ENCODE peak calls at places on chromosomes 12 and 14, in seven cellular contexts. M is small intestine, X is aorta, P is NT2/D1, G is OCI-LY7, T is tibial artery, K is osteoblast. D is an unnamed sample.

GRCh38 chr12:14629832-14630688 is 62.4 kb upstream of the PLBD1 start:
- DNase-seq in P (peak; percentile 97), T (peak; percentile 83), G (peak; percentile 82), M (peak; percentile 79), X (peak; percentile 84), K (peak; percentile 50), D (peak; percentile 25)

GRCh38 chr12:95258146-95258545 is 40.5 kb downstream of the VEZT start:
- DNase-seq in X (no peak), P (no peak), T (no peak), G (no peak), M (no peak), K (no peak), D (no peak)

GRCh38 chr12:28327722-28328121 is 137.5 kb downstream of the CCDC91 start:
- DNase-seq in K (no peak), T (no peak), X (no peak), P (no peak), G (no peak), M (no peak), D (no peak)

GRCh38 chr12:19198272-19198671 is 68.7 kb downstream of the PLEKHA5 start:
- DNase-seq in T (no peak), P (peak; percentile 66), M (no peak), G (no peak), X (no peak), K (no peak), D (no peak)

GRCh38 chr14:104735830-104736642 is 12.0 kb downstream of the ADSS1 start:
- DNase-seq in T (peak; percentile 99), K (peak; percentile 97), G (no peak), P (no peak), X (peak; percentile 94), M (no peak), D (no peak)

GRCh38 chr14:27367345-27367744 is 769.5 kb upstream of the NOVA1 start:
- DNase-seq in X (no peak), G (no peak), T (no peak), M (no peak), K (no peak), P (no peak), D (no peak)

GRCh38 chr14:88168498-88169165 is 154.4 kb downstream of the KCNK10 start:
- DNase-seq in M (peak; percentile 71), X (no peak), K (peak; percentile 57), T (no peak), P (peak; percentile 38), G (peak; percentile 50), D (peak; percentile 38)

GRCh38 chr14:100004392-100004791 is 60.8 kb upstream of the EVL start:
- DNase-seq in K (no peak), X (no peak), P (peak; percentile 13), M (no peak), T (no peak), G (peak; percentile 43), D (peak; percentile 8)

GRCh38 chr12:100986595-100987547 is 192.3 kb downstream of the ANO4 start:
- DNase-seq in G (no peak), T (no peak), K (no peak), P (peak; percentile 39), M (no peak), X (no peak), D (no peak)

GRCh38 chr14:21525571-21525970 is 575 bp downstream of the SALL2 start:
- DNase-seq in P (no peak), G (no peak), M (no peak), K (no peak), T (no peak), X (no peak), D (no peak)

GRCh38 chr14:88252536-88252935 is 70.5 kb downstream of the KCNK10 start:
- DNase-seq in M (no peak), P (no peak), T (no peak), G (no peak), K (no peak), X (no peak), D (no peak)

GRCh38 chr14:69693823-69694729 is 72.9 kb upstream of the SRSF5 start:
- DNase-seq in M (peak; percentile 98), P (no peak), T (no peak), G (peak; percentile 52), K (no peak), X (no peak), D (no peak)

GRCh38 chr14:101072070-101072469 is 168.5 kb upstream of the RTL1 start:
- DNase-seq in P (no peak), M (no peak), G (no peak), T (no peak), X (peak; percentile 34), K (no peak), D (no peak)

GRCh38 chr12:3490848-3491382 is at the start of gene PRMT8:
- DNase-seq in X (peak; percentile 69), T (no peak), M (no peak), G (no peak), K (peak; percentile 80), P (no peak), D (no peak)

DNA sequence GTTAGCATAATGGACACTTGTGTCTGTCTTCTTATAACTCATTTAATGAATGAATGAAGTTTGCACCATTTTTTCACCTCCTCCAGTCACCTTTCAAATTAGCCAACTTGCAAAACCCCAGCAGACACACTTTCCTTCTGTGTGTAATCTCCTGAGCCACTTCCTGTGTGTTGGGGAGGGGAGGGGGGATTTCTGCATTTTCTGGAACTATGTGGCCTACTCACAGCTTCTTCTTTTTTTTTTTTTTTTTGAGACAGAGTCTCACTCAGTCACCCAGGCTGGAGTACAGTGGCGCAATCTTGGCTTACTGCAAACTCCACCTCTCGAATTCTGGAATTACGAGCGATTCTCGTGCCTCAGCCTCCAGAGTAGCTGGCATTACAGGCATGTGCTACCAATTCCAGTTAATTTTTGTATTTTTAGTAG is 4.1 kb upstream of the SERPINA1 start:
- DNase-seq in K (no peak), T (no peak), G (no peak), M (no peak), P (no peak), X (no peak), D (no peak)
- H3K4me1 ChIP-seq in K (peaks cover 30% of the 10 kb centered on the region), T (peaks cover 14% of the 10 kb centered on the region), G (no peaks in the 10 kb centered on the region), M (peaks cover 3% of the 10 kb centered on the region), P (peaks cover 10% of the 10 kb centered on the region), X (no peaks in the 10 kb centered on the region), D (no peaks in the 10 kb centered on the region)

GRCh38 chr12:109358154-109358869 is 10.6 kb downstream of the MYO1H start:
- DNase-seq in T (no peak), P (no peak), K (peak; percentile 61), X (no peak), M (peak; percentile 2), G (no peak), D (peak; percentile 44)
- H3K4me3 ChIP-seq in T (no peak overlapping the region), P (no peak overlapping the region), K (peak overlapping the region; percentile 53), X (no peak overlapping the region), M (no peak overlapping the region), G (no peak overlapping the region), D (peak overlapping the region; percentile 84)

GRCh38 chr14:30193791-30194407 is 266.3 kb upstream of the PRKD1 start:
- DNase-seq in K (peak; percentile 61), T (no peak), X (no peak), G (no peak), M (no peak), P (no peak), D (no peak)
- H3K4me1 ChIP-seq in K (peaks cover 54% of the 10 kb centered on the region), T (peaks cover 8% of the 10 kb centered on the region), X (peaks cover 3% of the 10 kb centered on the region), G (no peaks in the 10 kb centered on the region), M (no peaks in the 10 kb centered on the region), P (no peaks in the 10 kb centered on the region), D (no peaks in the 10 kb centered on the region)

DNA sequence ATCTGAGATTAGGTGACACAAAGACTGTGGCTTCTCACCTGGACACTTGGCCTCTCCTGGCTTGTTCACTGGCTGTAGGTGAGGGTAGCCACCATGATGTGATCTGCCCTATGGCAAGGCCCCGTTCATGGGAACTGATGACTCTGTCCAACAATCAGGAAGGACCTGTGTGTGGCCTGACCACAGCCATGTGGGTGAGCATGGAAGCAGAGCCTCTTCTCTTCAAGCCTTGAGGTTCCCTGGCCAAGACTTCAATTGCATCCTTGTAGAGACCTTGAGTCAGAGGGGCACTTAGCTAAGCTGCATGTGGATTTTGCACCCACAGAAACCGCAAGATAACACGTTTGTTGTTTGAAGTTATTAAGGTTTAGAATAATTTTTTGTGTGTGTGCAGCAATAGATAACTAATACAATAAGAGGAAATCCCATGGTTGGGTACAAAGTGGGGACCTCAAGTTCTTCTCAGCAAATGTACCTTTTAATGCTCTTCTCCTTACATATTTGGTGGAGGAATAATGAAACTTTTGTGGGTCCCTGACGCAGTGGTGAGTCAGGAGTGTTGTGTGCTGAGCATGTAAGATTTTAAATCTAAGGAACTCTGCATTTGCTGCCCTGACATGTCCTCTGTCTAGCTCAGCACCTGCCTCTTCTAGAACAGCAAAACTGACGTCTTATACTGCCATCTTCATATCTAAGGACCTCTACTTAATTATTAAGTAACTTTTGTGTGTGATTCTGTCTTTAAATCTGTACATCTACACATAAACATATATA is 27.5 kb upstream of the PLEKHG7 start:
- DNase-seq in G (no peak), M (no peak), X (no peak), K (no peak), P (no peak), T (no peak), D (no peak)
- H3K4me3 ChIP-seq in G (no peak overlapping the region), M (no peak overlapping the region), X (no peak overlapping the region), K (no peak overlapping the region), P (no peak overlapping the region), T (no peak overlapping the region), D (no peak overlapping the region)

GRCh38 chr12:116444590-116444943 is 114.6 kb upstream of the MAP1LC3B2 start:
- DNase-seq in G (no peak), K (no peak), X (no peak), T (no peak), M (no peak), P (no peak), D (no peak)
- H3K4me1 ChIP-seq in G (no peaks in the 10 kb centered on the region), K (no peaks in the 10 kb centered on the region), X (no peaks in the 10 kb centered on the region), T (no peaks in the 10 kb centered on the region), M (no peaks in the 10 kb centered on the region), P (no peaks in the 10 kb centered on the region), D (no peaks in the 10 kb centered on the region)

GRCh38 chr12:123085046-123085445 is 65.8 kb downstream of the PITPNM2 start:
- DNase-seq in G (peak; percentile 52), M (no peak), T (no peak), P (no peak), X (no peak), K (no peak), D (no peak)
- H3K4me3 ChIP-seq in G (no peak overlapping the region), M (no peak overlapping the region), T (no peak overlapping the region), P (no peak overlapping the region), X (no peak overlapping the region), K (no peak overlapping the region), D (no peak overlapping the region)

D was measured in CD4-positive, CD25-positive, alpha-beta regulatory T cell.